ENCODE peak calls at places on chromosomes 16 and 17, in eight cellular contexts. One of them, this sample, is unnamed.

GRCh38 chr16:48852955-48853354 is 243.0 kb upstream of the N4BP1 start:
- DNase-seq in cardiac fibroblast: no peak
- DNase-seq in Calu3: no peak
- DNase-seq in brain microvascular endothelial cell: no peak
- DNase-seq in mesendoderm: no peak
- DNase-seq in GM04504: no peak
- DNase-seq in stimulated activated CD8-positive, alpha-beta memory T cell treated with anti-CD3 and anti-CD28 coated beads, Interleukin-2, amount 100 ng/mL, for 1 hour: no peak
- DNase-seq in ovary: no peak
- DNase-seq in this sample: no peak

GRCh38 chr16:67528222-67528869 is at the start of gene RIPOR1:
- DNase-seq in ovary: peak; percentile 68
- DNase-seq in cardiac fibroblast: no peak
- DNase-seq in stimulated activated CD8-positive, alpha-beta memory T cell treated with anti-CD3 and anti-CD28 coated beads, Interleukin-2, amount 100 ng/mL, for 1 hour: no peak
- DNase-seq in brain microvascular endothelial cell: no peak
- DNase-seq in Calu3: peak; percentile 60
- DNase-seq in mesendoderm: peak; percentile 61
- DNase-seq in GM04504: no peak
- DNase-seq in this sample: no peak

GRCh38 chr17:7834554-7834890 is 505 bp downstream of the KDM6B start:
- DNase-seq in Calu3: no peak
- DNase-seq in mesendoderm: no peak
- DNase-seq in ovary: peak; percentile 79
- DNase-seq in GM04504: no peak
- DNase-seq in cardiac fibroblast: no peak
- DNase-seq in stimulated activated CD8-positive, alpha-beta memory T cell treated with anti-CD3 and anti-CD28 coated beads, Interleukin-2, amount 100 ng/mL, for 1 hour: no peak
- DNase-seq in brain microvascular endothelial cell: no peak
- DNase-seq in this sample: peak; percentile 49

GRCh38 chr17:65790241-65790640 is 228.8 kb upstream of the AXIN2 start:
- DNase-seq in mesendoderm: no peak
- DNase-seq in GM04504: no peak
- DNase-seq in stimulated activated CD8-positive, alpha-beta memory T cell treated with anti-CD3 and anti-CD28 coated beads, Interleukin-2, amount 100 ng/mL, for 1 hour: no peak
- DNase-seq in Calu3: no peak
- DNase-seq in brain microvascular endothelial cell: no peak
- DNase-seq in cardiac fibroblast: no peak
- DNase-seq in ovary: no peak
- DNase-seq in this sample: no peak

GRCh38 chr16:21302454-21302853 is 24.4 kb upstream of the CRYM start:
- DNase-seq in stimulated activated CD8-positive, alpha-beta memory T cell treated with anti-CD3 and anti-CD28 coated beads, Interleukin-2, amount 100 ng/mL, for 1 hour: no peak
- DNase-seq in brain microvascular endothelial cell: no peak
- DNase-seq in Calu3: no peak
- DNase-seq in GM04504: no peak
- DNase-seq in mesendoderm: peak; percentile 77
- DNase-seq in ovary: no peak
- DNase-seq in cardiac fibroblast: no peak
- DNase-seq in this sample: peak; percentile 31

GRCh38 chr17:58323420-58324408 is 4.9 kb downstream of the TSPOAP1 start:
- DNase-seq in GM04504: no peak
- DNase-seq in brain microvascular endothelial cell: no peak
- DNase-seq in stimulated activated CD8-positive, alpha-beta memory T cell treated with anti-CD3 and anti-CD28 coated beads, Interleukin-2, amount 100 ng/mL, for 1 hour: no peak
- DNase-seq in cardiac fibroblast: no peak
- DNase-seq in ovary: no peak
- DNase-seq in Calu3: no peak
- DNase-seq in mesendoderm: no peak
- DNase-seq in this sample: no peak

GRCh38 chr16:89051521-89052166 is 42.0 kb upstream of the ACSF3 start:
- DNase-seq in Calu3: no peak
- DNase-seq in brain microvascular endothelial cell: no peak
- DNase-seq in mesendoderm: no peak
- DNase-seq in cardiac fibroblast: no peak
- DNase-seq in stimulated activated CD8-positive, alpha-beta memory T cell treated with anti-CD3 and anti-CD28 coated beads, Interleukin-2, amount 100 ng/mL, for 1 hour: no peak
- DNase-seq in ovary: no peak
- DNase-seq in GM04504: no peak
- DNase-seq in this sample: no peak

GRCh38 chr16:54277845-54278703 is 8.5 kb downstream of the IRX3 start:
- DNase-seq in GM04504: no peak
- DNase-seq in cardiac fibroblast: no peak
- DNase-seq in brain microvascular endothelial cell: no peak
- DNase-seq in Calu3: no peak
- DNase-seq in stimulated activated CD8-positive, alpha-beta memory T cell treated with anti-CD3 and anti-CD28 coated beads, Interleukin-2, amount 100 ng/mL, for 1 hour: no peak
- DNase-seq in mesendoderm: no peak
- DNase-seq in ovary: no peak
- DNase-seq in this sample: no peak

GRCh38 chr17:73480740-73481139 is 163.5 kb downstream of the SDK2 start:
- DNase-seq in cardiac fibroblast: no peak
- DNase-seq in brain microvascular endothelial cell: peak; percentile 3
- DNase-seq in GM04504: no peak
- DNase-seq in mesendoderm: no peak
- DNase-seq in ovary: no peak
- DNase-seq in stimulated activated CD8-positive, alpha-beta memory T cell treated with anti-CD3 and anti-CD28 coated beads, Interleukin-2, amount 100 ng/mL, for 1 hour: no peak
- DNase-seq in Calu3: no peak
- DNase-seq in this sample: peak; percentile 44

GRCh38 chr17:77974396-77974795 is 15.9 kb downstream of the TNRC6C start:
- DNase-seq in stimulated activated CD8-positive, alpha-beta memory T cell treated with anti-CD3 and anti-CD28 coated beads, Interleukin-2, amount 100 ng/mL, for 1 hour: no peak
- DNase-seq in mesendoderm: no peak
- DNase-seq in cardiac fibroblast: no peak
- DNase-seq in brain microvascular endothelial cell: no peak
- DNase-seq in GM04504: no peak
- DNase-seq in ovary: no peak
- DNase-seq in Calu3: no peak
- DNase-seq in this sample: no peak

GRCh38 chr17:77644181-77644972 is 314.1 kb upstream of the TNRC6C start:
- DNase-seq in brain microvascular endothelial cell: no peak
- DNase-seq in stimulated activated CD8-positive, alpha-beta memory T cell treated with anti-CD3 and anti-CD28 coated beads, Interleukin-2, amount 100 ng/mL, for 1 hour: no peak
- DNase-seq in cardiac fibroblast: no peak
- DNase-seq in Calu3: no peak
- DNase-seq in ovary: no peak
- DNase-seq in mesendoderm: no peak
- DNase-seq in GM04504: no peak
- DNase-seq in this sample: no peak

GRCh38 chr16:30494028-30494427 is 21.5 kb downstream of the ITGAL start:
- DNase-seq in brain microvascular endothelial cell: no peak
- DNase-seq in GM04504: no peak
- DNase-seq in cardiac fibroblast: no peak
- DNase-seq in Calu3: no peak
- DNase-seq in ovary: no peak
- DNase-seq in mesendoderm: no peak
- DNase-seq in stimulated activated CD8-positive, alpha-beta memory T cell treated with anti-CD3 and anti-CD28 coated beads, Interleukin-2, amount 100 ng/mL, for 1 hour: no peak
- DNase-seq in this sample: no peak

GRCh38 chr16:10883004-10883403 is 6.0 kb downstream of the CIITA start:
- DNase-seq in ovary: no peak
- DNase-seq in stimulated activated CD8-positive, alpha-beta memory T cell treated with anti-CD3 and anti-CD28 coated beads, Interleukin-2, amount 100 ng/mL, for 1 hour: no peak
- DNase-seq in cardiac fibroblast: no peak
- DNase-seq in brain microvascular endothelial cell: no peak
- DNase-seq in GM04504: no peak
- DNase-seq in Calu3: peak; percentile 82
- DNase-seq in mesendoderm: peak; percentile 7
- DNase-seq in this sample: no peak

GRCh38 chr17:7781467-7781866 is 52.5 kb upstream of the KDM6B start:
- DNase-seq in Calu3: peak; percentile 13
- DNase-seq in stimulated activated CD8-positive, alpha-beta memory T cell treated with anti-CD3 and anti-CD28 coated beads, Interleukin-2, amount 100 ng/mL, for 1 hour: no peak
- DNase-seq in mesendoderm: no peak
- DNase-seq in ovary: no peak
- DNase-seq in GM04504: no peak
- DNase-seq in brain microvascular endothelial cell: no peak
- DNase-seq in cardiac fibroblast: peak; percentile 29
- DNase-seq in this sample: no peak

GRCh38 chr17:32256012-32256694 is 9.5 kb upstream of the RHBDL3 start:
- DNase-seq in stimulated activated CD8-positive, alpha-beta memory T cell treated with anti-CD3 and anti-CD28 coated beads, Interleukin-2, amount 100 ng/mL, for 1 hour: no peak
- DNase-seq in ovary: no peak
- DNase-seq in mesendoderm: no peak
- DNase-seq in cardiac fibroblast: no peak
- DNase-seq in GM04504: no peak
- DNase-seq in Calu3: no peak
- DNase-seq in brain microvascular endothelial cell: no peak
- DNase-seq in this sample: no peak

GRCh38 chr17:181213-182163 is at the start of gene DOC2B:
- DNase-seq in Calu3: peak; percentile 28
- DNase-seq in GM04504: no peak
- DNase-seq in brain microvascular endothelial cell: no peak
- DNase-seq in mesendoderm: peak; percentile 45
- DNase-seq in cardiac fibroblast: peak; percentile 26
- DNase-seq in stimulated activated CD8-positive, alpha-beta memory T cell treated with anti-CD3 and anti-CD28 coated beads, Interleukin-2, amount 100 ng/mL, for 1 hour: no peak
- DNase-seq in ovary: no peak
- DNase-seq in this sample: no peak

This sample was measured in A172.